ENCODE peak calls at places on chromosomes 13 and 19, in five cellular contexts. One of them, this sample, is unnamed.
A peak's percentile ranks its signal among the peaks of the same experiment; 100 is the strongest.

GRCh38 chr19:574658-575526 is 2.5 kb downstream of the BSG start:
- DNase-seq in iPS DF 6.9: no peak
- DNase-seq in non-pigmented ciliary epithelial cell: no peak
- DNase-seq in fibroblast of lung: peak; percentile 58
- DNase-seq in memory B cell: no peak
- DNase-seq in this sample: no peak

GRCh38 chr19:41528106-41528505 is 47.9 kb upstream of the CEACAM21 start:
- DNase-seq in fibroblast of lung: peak; percentile 14
- DNase-seq in non-pigmented ciliary epithelial cell: no peak
- DNase-seq in memory B cell: no peak
- DNase-seq in iPS DF 6.9: no peak
- DNase-seq in this sample: no peak

GRCh38 chr13:60112771-60113170 is 51.0 kb downstream of the DIAPH3 start:
- DNase-seq in iPS DF 6.9: no peak
- DNase-seq in non-pigmented ciliary epithelial cell: peak; percentile 37
- DNase-seq in memory B cell: no peak
- DNase-seq in fibroblast of lung: no peak
- DNase-seq in this sample: no peak

GRCh38 chr13:92739306-92739818 is 487.2 kb upstream of the GPC6 start:
- DNase-seq in fibroblast of lung: peak; percentile 65
- DNase-seq in non-pigmented ciliary epithelial cell: no peak
- DNase-seq in iPS DF 6.9: no peak
- DNase-seq in memory B cell: no peak
- DNase-seq in this sample: no peak

GRCh38 chr19:56692496-56692895 is 20.9 kb upstream of the ZNF835 start:
- DNase-seq in fibroblast of lung: no peak
- DNase-seq in memory B cell: no peak
- DNase-seq in iPS DF 6.9: no peak
- DNase-seq in non-pigmented ciliary epithelial cell: no peak
- DNase-seq in this sample: no peak

GRCh38 chr13:86572115-86572514 is 772.9 kb upstream of the SLITRK6 start:
- DNase-seq in fibroblast of lung: peak; percentile 33
- DNase-seq in memory B cell: no peak
- DNase-seq in non-pigmented ciliary epithelial cell: peak; percentile 31
- DNase-seq in iPS DF 6.9: no peak
- DNase-seq in this sample: peak; percentile 45

GRCh38 chr13:42396501-42396900 is 124.5 kb downstream of the AKAP11 start:
- DNase-seq in non-pigmented ciliary epithelial cell: no peak
- DNase-seq in memory B cell: peak; percentile 20
- DNase-seq in iPS DF 6.9: no peak
- DNase-seq in fibroblast of lung: no peak
- DNase-seq in this sample: peak; percentile 70

GRCh38 chr13:63088226-63088625 is 1672.6 kb upstream of the PCDH20 start:
- DNase-seq in fibroblast of lung: peak; percentile 33
- DNase-seq in iPS DF 6.9: no peak
- DNase-seq in non-pigmented ciliary epithelial cell: no peak
- DNase-seq in memory B cell: no peak
- DNase-seq in this sample: no peak

GRCh38 chr13:110444226-110444653 is 117.3 kb downstream of the RAB20 start:
- DNase-seq in iPS DF 6.9: no peak
- DNase-seq in memory B cell: no peak
- DNase-seq in fibroblast of lung: peak; percentile 49
- DNase-seq in non-pigmented ciliary epithelial cell: no peak
- DNase-seq in this sample: no peak

GRCh38 chr19:9721861-9722260 is 46.7 kb downstream of the ZNF846 start:
- DNase-seq in fibroblast of lung: no peak
- DNase-seq in memory B cell: no peak
- DNase-seq in iPS DF 6.9: no peak
- DNase-seq in non-pigmented ciliary epithelial cell: no peak
- DNase-seq in this sample: no peak

GRCh38 chr13:38086013-38086412 is 216.4 kb upstream of the TRPC4 start:
- DNase-seq in non-pigmented ciliary epithelial cell: no peak
- DNase-seq in iPS DF 6.9: no peak
- DNase-seq in fibroblast of lung: no peak
- DNase-seq in memory B cell: no peak
- DNase-seq in this sample: no peak

GRCh38 chr13:94435604-94436226 is 43.8 kb downstream of the DCT start:
- DNase-seq in fibroblast of lung: peak; percentile 80
- DNase-seq in non-pigmented ciliary epithelial cell: no peak
- DNase-seq in memory B cell: peak; percentile 28
- DNase-seq in iPS DF 6.9: no peak
- DNase-seq in this sample: peak; percentile 12

GRCh38 chr13:101514695-101515275 is 62.3 kb downstream of the ITGBL1 start:
- DNase-seq in fibroblast of lung: peak; percentile 86
- DNase-seq in iPS DF 6.9: peak; percentile 7
- DNase-seq in memory B cell: peak; percentile 26
- DNase-seq in non-pigmented ciliary epithelial cell: no peak
- DNase-seq in this sample: peak; percentile 34

GRCh38 chr19:46546194-46546896 is 50.7 kb upstream of the PNMA8B start:
- DNase-seq in memory B cell: no peak
- DNase-seq in fibroblast of lung: peak; percentile 15
- DNase-seq in non-pigmented ciliary epithelial cell: no peak
- DNase-seq in iPS DF 6.9: no peak
- DNase-seq in this sample: no peak

GRCh38 chr13:113544071-113544891 is 40.3 kb upstream of the TFDP1 start:
- DNase-seq in non-pigmented ciliary epithelial cell: no peak
- DNase-seq in memory B cell: no peak
- DNase-seq in fibroblast of lung: no peak
- DNase-seq in iPS DF 6.9: no peak
- DNase-seq in this sample: no peak

GRCh38 chr19:48989701-48990291 is 3.3 kb downstream of the GYS1 start:
- DNase-seq in memory B cell: no peak
- DNase-seq in iPS DF 6.9: no peak
- DNase-seq in non-pigmented ciliary epithelial cell: no peak
- DNase-seq in fibroblast of lung: no peak
- DNase-seq in this sample: no peak

GRCh38 chr13:75410207-75410606 is 71.8 kb downstream of the TBC1D4 start:
- DNase-seq in memory B cell: no peak
- DNase-seq in non-pigmented ciliary epithelial cell: no peak
- DNase-seq in fibroblast of lung: no peak
- DNase-seq in iPS DF 6.9: no peak
- DNase-seq in this sample: no peak

GRCh38 chr13:95797016-95797415 is 120.1 kb downstream of the DNAJC3 start:
- DNase-seq in fibroblast of lung: peak; percentile 19
- DNase-seq in iPS DF 6.9: no peak
- DNase-seq in memory B cell: no peak
- DNase-seq in non-pigmented ciliary epithelial cell: no peak
- DNase-seq in this sample: no peak

GRCh38 chr13:75687145-75687763 is 51.1 kb downstream of the LMO7 start:
- DNase-seq in non-pigmented ciliary epithelial cell: no peak
- DNase-seq in fibroblast of lung: peak; percentile 73
- DNase-seq in memory B cell: no peak
- DNase-seq in iPS DF 6.9: no peak
- DNase-seq in this sample: peak; percentile 14

GRCh38 chr19:17107546-17108452 is 32.2 kb downstream of the MYO9B start:
- DNase-seq in memory B cell: no peak
- DNase-seq in iPS DF 6.9: no peak
- DNase-seq in fibroblast of lung: peak; percentile 97
- DNase-seq in non-pigmented ciliary epithelial cell: peak; percentile 89
- DNase-seq in this sample: peak; percentile 88

GRCh38 chr13:21852043-21852442 is 181.2 kb downstream of the FGF9 start:
- DNase-seq in fibroblast of lung: no peak
- DNase-seq in non-pigmented ciliary epithelial cell: no peak
- DNase-seq in iPS DF 6.9: no peak
- DNase-seq in memory B cell: no peak
- DNase-seq in this sample: no peak

GRCh38 chr13:48749699-48750473 is 96.2 kb downstream of the CYSLTR2 start:
- DNase-seq in memory B cell: peak; percentile 4
- DNase-seq in non-pigmented ciliary epithelial cell: peak; percentile 93
- DNase-seq in fibroblast of lung: peak; percentile 99
- DNase-seq in iPS DF 6.9: peak; percentile 31
- DNase-seq in this sample: peak; percentile 94

GRCh38 chr19:13153627-13154240 is 3.5 kb downstream of the IER2 start:
- DNase-seq in iPS DF 6.9: no peak
- DNase-seq in fibroblast of lung: peak; percentile 51
- DNase-seq in memory B cell: no peak
- DNase-seq in non-pigmented ciliary epithelial cell: no peak
- DNase-seq in this sample: no peak

GRCh38 chr13:98500963-98501421 is 75.9 kb downstream of the STK24 start:
- DNase-seq in memory B cell: no peak
- DNase-seq in non-pigmented ciliary epithelial cell: no peak
- DNase-seq in fibroblast of lung: no peak
- DNase-seq in iPS DF 6.9: no peak
- DNase-seq in this sample: no peak

GRCh38 chr19:42191855-42192254 is 25.6 kb downstream of the DEDD2 start:
- DNase-seq in non-pigmented ciliary epithelial cell: peak; percentile 17
- DNase-seq in memory B cell: no peak
- DNase-seq in fibroblast of lung: peak; percentile 84
- DNase-seq in iPS DF 6.9: no peak
- DNase-seq in this sample: peak; percentile 77

GRCh38 chr19:1851581-1852293 is 3.5 kb upstream of the REXO1 start:
- DNase-seq in fibroblast of lung: no peak
- DNase-seq in memory B cell: no peak
- DNase-seq in non-pigmented ciliary epithelial cell: no peak
- DNase-seq in iPS DF 6.9: no peak
- DNase-seq in this sample: no peak

GRCh38 chr13:112012004-112012704 is 54.8 kb upstream of the SOX1 start:
- DNase-seq in non-pigmented ciliary epithelial cell: no peak
- DNase-seq in memory B cell: no peak
- DNase-seq in iPS DF 6.9: no peak
- DNase-seq in fibroblast of lung: no peak
- DNase-seq in this sample: no peak

GRCh38 chr19:17259934-17260333 is 4.6 kb downstream of the USHBP1 start:
- DNase-seq in fibroblast of lung: no peak
- DNase-seq in non-pigmented ciliary epithelial cell: no peak
- DNase-seq in iPS DF 6.9: no peak
- DNase-seq in memory B cell: no peak
- DNase-seq in this sample: no peak

GRCh38 chr13:99390601-99391000 is 83.4 kb upstream of the GPR183 start:
- DNase-seq in memory B cell: no peak
- DNase-seq in fibroblast of lung: no peak
- DNase-seq in non-pigmented ciliary epithelial cell: no peak
- DNase-seq in iPS DF 6.9: no peak
- DNase-seq in this sample: no peak

GRCh38 chr19:892243-892996 is 567 bp downstream of the MED16 start:
- DNase-seq in memory B cell: no peak
- DNase-seq in non-pigmented ciliary epithelial cell: no peak
- DNase-seq in iPS DF 6.9: no peak
- DNase-seq in fibroblast of lung: no peak
- DNase-seq in this sample: no peak

GRCh38 chr13:113862766-113863510 is 938 bp downstream of the GAS6 start:
- DNase-seq in memory B cell: no peak
- DNase-seq in iPS DF 6.9: no peak
- DNase-seq in fibroblast of lung: no peak
- DNase-seq in non-pigmented ciliary epithelial cell: no peak
- DNase-seq in this sample: no peak

GRCh38 chr13:38670627-38671026 is 16.2 kb upstream of the FREM2 start:
- DNase-seq in fibroblast of lung: peak; percentile 6
- DNase-seq in memory B cell: no peak
- DNase-seq in non-pigmented ciliary epithelial cell: no peak
- DNase-seq in iPS DF 6.9: no peak
- DNase-seq in this sample: no peak